ENCODE peak calls at places on chromosomes 13 and 19, in eight cellular contexts. U is HepG2; Q is thoracic aorta; F is pancreas; G is lower lobe of right lung; H is heart left ventricle; S is CD8-positive, alpha-beta T cell; E is upper lobe of right lung. X is an unnamed sample.

GRCh38 chr19:51503891-51504290 is 2.3 kb upstream of the SIGLEC12 start:
- ATAC-seq in U (no peak), Q (no peak), F (no peak), G (no peak), H (no peak), S (no peak), E (no peak), X (no peak)

GRCh38 chr19:48755787-48756674 is 707 bp downstream of the FGF21 start:
- ATAC-seq in U (no peak), Q (no peak), F (no peak), G (no peak), H (no peak), S (no peak), E (no peak), X (no peak)

GRCh38 chr19:35671818-35672217 is 5.5 kb downstream of the UPK1A start:
- ATAC-seq in U (peak; percentile 32), Q (no peak), F (no peak), G (no peak), H (no peak), S (no peak), E (no peak), X (no peak)

GRCh38 chr13:24355103-24355502 is 45.7 kb downstream of the C1QTNF9 start:
- ATAC-seq in U (peak; percentile 32), Q (no peak), F (no peak), G (peak; percentile 34), H (no peak), S (no peak), E (peak; percentile 21), X (no peak)

GRCh38 chr13:57874530-57874929 is 243.0 kb downstream of the PCDH17 start:
- ATAC-seq in U (no peak), Q (no peak), F (no peak), G (no peak), H (peak; percentile 93), S (no peak), E (no peak), X (no peak)

GRCh38 chr19:4449022-4449825 is 8.4 kb downstream of the UBXN6 start:
- ATAC-seq in U (peak; percentile 15), Q (peak; percentile 52), F (peak; percentile 76), G (peak; percentile 6), H (peak; percentile 91), S (no peak), E (no peak), X (peak; percentile 82)

GRCh38 chr13:41075485-41075884 is 14.2 kb downstream of the WBP4 start:
- ATAC-seq in U (no peak), Q (no peak), F (no peak), G (no peak), H (no peak), S (no peak), E (no peak), X (no peak)

GRCh38 chr13:113833111-113833830 is 30.6 kb downstream of the GAS6 start:
- ATAC-seq in U (no peak), Q (no peak), F (no peak), G (no peak), H (no peak), S (no peak), E (no peak), X (no peak)

GRCh38 chr19:10508707-10509106 is 5.6 kb upstream of the KEAP1 start:
- ATAC-seq in U (no peak), Q (no peak), F (no peak), G (no peak), H (no peak), S (peak; percentile 15), E (no peak), X (no peak)

GRCh38 chr19:3480383-3481091 is at the start of gene SMIM24:
- ATAC-seq in U (peak; percentile 86), Q (no peak), F (no peak), G (no peak), H (no peak), S (no peak), E (no peak), X (no peak)

GRCh38 chr13:105338773-105339172 is 1196.7 kb downstream of the EFNB2 start:
- ATAC-seq in U (no peak), Q (no peak), F (no peak), G (no peak), H (no peak), S (no peak), E (no peak), X (no peak)

GRCh38 chr19:49153167-49153809 is 1.9 kb downstream of the HRC start:
- ATAC-seq in U (no peak), Q (no peak), F (no peak), G (no peak), H (no peak), S (no peak), E (no peak), X (no peak)

GRCh38 chr19:27746691-27747380 is 1466.1 kb downstream of the UQCRFS1 start:
- ATAC-seq in U (no peak), Q (no peak), F (no peak), G (peak; percentile 34), H (peak; percentile 78), S (no peak), E (peak; percentile 57), X (peak; percentile 36)

GRCh38 chr13:32150794-32151193 is 119.2 kb downstream of the FRY start:
- ATAC-seq in U (no peak), Q (peak; percentile 61), F (no peak), G (peak; percentile 85), H (peak; percentile 91), S (no peak), E (peak; percentile 70), X (peak; percentile 93)

GRCh38 chr13:110530839-110531499 is 30.6 kb downstream of the RAB20 start:
- ATAC-seq in U (no peak), Q (no peak), F (no peak), G (no peak), H (no peak), S (no peak), E (no peak), X (no peak)

GRCh38 chr13:33997574-33997973 is 179.6 kb downstream of the RFC3 start:
- ATAC-seq in U (no peak), Q (no peak), F (no peak), G (peak; percentile 67), H (no peak), S (no peak), E (peak; percentile 73), X (no peak)

GRCh38 chr19:48739400-48739825 is 997 bp downstream of the RASIP1 start:
- ATAC-seq in U (no peak), Q (no peak), F (peak; percentile 1), G (no peak), H (no peak), S (no peak), E (no peak), X (no peak)

GRCh38 chr19:28313633-28314032 is 899.3 kb downstream of the UQCRFS1 start:
- ATAC-seq in U (no peak), Q (no peak), F (peak; percentile 69), G (peak; percentile 23), H (peak; percentile 66), S (no peak), E (no peak), X (no peak)

GRCh38 chr19:27861411-27861975 is 1351.5 kb downstream of the UQCRFS1 start:
- ATAC-seq in U (no peak), Q (no peak), F (no peak), G (no peak), H (no peak), S (no peak), E (no peak), X (no peak)

GRCh38 chr13:94309997-94310842 is 169.3 kb downstream of the DCT start:
- ATAC-seq in U (no peak), Q (no peak), F (no peak), G (no peak), H (peak; percentile 61), S (no peak), E (no peak), X (peak; percentile 32)

GRCh38 chr19:38024991-38025716 is 118.1 kb downstream of the SIPA1L3 start:
- ATAC-seq in U (no peak), Q (no peak), F (no peak), G (no peak), H (no peak), S (no peak), E (no peak), X (no peak)

GRCh38 chr19:13842294-13843103 is 34.4 kb upstream of the NANOS3 start:
- ATAC-seq in U (peak; percentile 5), Q (peak; percentile 5), F (peak; percentile 29), G (peak; percentile 45), H (peak; percentile 29), S (peak; percentile 12), E (peak; percentile 45), X (peak; percentile 46)
- TF ChIP-seq CTCF in U (peak; percentile 66), Q (no peak), F (no peak), G (peak; percentile 17), H (no peak), S (no peak), E (peak; percentile 16), X (peak; percentile 18)

GRCh38 chr19:47663911-47664771 is 49.1 kb upstream of the EHD2 start:
- ATAC-seq in U (no peak), Q (peak; percentile 91), F (peak; percentile 62), G (peak; percentile 85), H (peak; percentile 86), S (no peak), E (peak; percentile 67), X (peak; percentile 90)
- H3K4me1 ChIP-seq in U (peaks cover 65% of the 10 kb centered on the region), Q (peaks cover 45% of the 10 kb centered on the region), F (no peaks in the 10 kb centered on the region), G (peaks cover 69% of the 10 kb centered on the region), H (peaks cover 79% of the 10 kb centered on the region), S (no peaks in the 10 kb centered on the region), E (peaks cover 57% of the 10 kb centered on the region), X (peaks cover 52% of the 10 kb centered on the region)

DNA sequence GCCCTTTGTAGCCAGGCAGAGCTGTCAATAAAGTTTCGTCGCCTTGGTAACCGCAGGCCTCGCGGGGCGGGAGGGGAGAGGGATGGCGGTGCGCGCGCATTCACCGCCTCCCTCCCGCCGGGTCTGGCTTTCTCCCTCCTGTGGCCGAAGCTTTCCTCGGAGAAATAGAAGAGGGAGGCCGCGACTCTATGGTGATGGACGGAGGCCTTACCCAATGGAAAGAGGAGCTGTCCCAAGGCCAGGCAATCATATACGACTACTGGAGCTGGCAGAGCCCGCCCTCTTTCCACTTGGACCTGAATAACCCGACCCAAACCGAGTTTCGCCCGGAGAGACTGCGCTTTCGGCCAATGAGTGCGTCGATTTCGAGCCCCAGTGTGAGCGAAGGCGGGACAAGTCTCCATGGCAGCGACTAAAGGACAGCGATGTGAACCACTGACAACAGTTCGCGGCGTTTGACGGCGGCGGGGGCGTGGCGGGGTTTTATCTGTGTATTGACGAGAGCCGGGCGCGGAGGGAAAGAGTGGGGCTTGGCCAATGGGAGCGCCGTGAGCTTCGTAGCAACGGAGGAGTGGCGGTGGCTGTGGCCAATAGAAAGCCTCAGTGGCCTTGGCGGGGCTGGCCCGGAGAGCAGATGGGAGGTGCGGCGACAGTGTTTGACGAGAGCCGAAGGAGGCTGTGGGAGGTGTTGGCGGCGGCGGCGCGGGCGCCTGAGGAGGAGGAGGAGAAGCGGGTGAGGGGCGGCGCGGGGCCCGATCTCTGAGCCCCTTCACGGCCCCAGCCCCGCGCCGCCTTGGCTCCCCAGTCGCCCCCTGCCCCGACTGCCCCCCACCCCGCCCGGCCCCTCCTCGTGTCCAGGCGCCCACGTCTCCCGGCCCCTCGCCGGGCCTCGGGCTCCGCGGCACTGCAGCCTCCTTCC is at the start of gene KMT5C:
- ATAC-seq in U (peak; percentile 91), Q (peak; percentile 98), F (peak; percentile 79), G (peak; percentile 95), H (peak; percentile 96), S (peak; percentile 75), E (peak; percentile 92), X (peak; percentile 94)
- TF ChIP-seq CTCF in U (peak; percentile 59), Q (peak; percentile 40), F (peak; percentile 29), G (peak; percentile 37), H (peak; percentile 27), S (no peak), E (peak; percentile 47), X (no peak)

DNA sequence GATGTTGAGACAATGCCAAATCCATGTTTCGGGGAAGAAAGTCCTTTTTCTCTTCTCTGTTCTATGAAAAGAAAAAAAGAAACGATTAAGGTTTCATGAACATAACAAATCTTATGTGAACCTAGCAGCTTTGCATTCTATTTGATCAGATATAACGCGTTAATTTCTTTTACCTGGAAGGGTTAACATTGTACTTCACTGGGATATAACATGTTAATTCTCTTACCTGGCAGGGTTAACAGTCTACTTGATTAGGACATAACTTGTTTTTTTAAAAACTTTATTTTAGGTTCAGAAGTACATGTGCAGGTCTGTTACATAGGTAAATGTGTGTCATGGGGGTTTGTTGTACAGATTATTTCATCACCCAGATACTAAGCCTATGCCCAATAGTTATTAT is 68.8 kb downstream of the CPAMD8 start:
- ATAC-seq in U (no peak), Q (no peak), F (no peak), G (no peak), H (no peak), S (no peak), E (no peak), X (no peak)
- H3K4me1 ChIP-seq in U (peaks cover 13% of the 10 kb centered on the region), Q (peaks cover 40% of the 10 kb centered on the region), F (no peaks in the 10 kb centered on the region), G (peaks cover 14% of the 10 kb centered on the region), H (peaks cover 8% of the 10 kb centered on the region), S (no peaks in the 10 kb centered on the region), E (peaks cover 16% of the 10 kb centered on the region), X (peaks cover 3% of the 10 kb centered on the region)